ENCODE peak calls at places on chromosomes 13 and 19, in four cellular contexts. B is HCT116, Z is DND-41, P is thoracic aorta. V is an unnamed sample.

GRCh38 chr13:83752141-83752540 is 130.1 kb downstream of the SLITRK1 start:
- DNase-seq in B (no peak), P (no peak), Z (no peak), V (no peak)

GRCh38 chr19:35408284-35409171 is 37.7 kb downstream of the GPR42 start:
- DNase-seq in Z (no peak), P (no peak), B (no peak), V (no peak)

GRCh38 chr13:21987793-21988192 is 316.9 kb downstream of the FGF9 start:
- DNase-seq in P (no peak), B (no peak), Z (no peak), V (no peak)

GRCh38 chr19:53696951-53697350 is 65.2 kb downstream of the DPRX start:
- DNase-seq in P (no peak), B (no peak), Z (no peak), V (no peak)

GRCh38 chr13:97004096-97004876 is 10.0 kb upstream of the OXGR1 start:
- DNase-seq in Z (no peak), P (no peak), B (no peak), V (no peak)

GRCh38 chr13:114096811-114097503 is 35.5 kb downstream of the RASA3 start:
- DNase-seq in P (no peak), B (no peak), Z (no peak), V (no peak)

GRCh38 chr19:42111384-42111783 is 20.9 kb downstream of the POU2F2 start:
- DNase-seq in P (no peak), B (no peak), Z (no peak), V (no peak)

GRCh38 chr13:85031771-85032170 is 767.4 kb downstream of the SLITRK6 start:
- DNase-seq in B (no peak), P (no peak), Z (no peak), V (no peak)

GRCh38 chr19:49114630-49115363 is 627 bp downstream of the LIN7B start:
- DNase-seq in Z (peak; percentile 71), P (no peak), B (no peak), V (peak; percentile 50)

GRCh38 chr13:85368686-85369085 is 430.5 kb downstream of the SLITRK6 start:
- DNase-seq in Z (no peak), P (no peak), B (no peak), V (no peak)

GRCh38 chr13:24135674-24136300 is 24.7 kb upstream of the SPATA13 start:
- DNase-seq in Z (no peak), B (no peak), P (no peak), V (no peak)

GRCh38 chr19:1295169-1296012 is 9.7 kb downstream of the EFNA2 start:
- DNase-seq in P (no peak), Z (peak; percentile 44), B (no peak), V (peak; percentile 51)

GRCh38 chr19:36051637-36052036 is 2.4 kb downstream of the THAP8 start:
- DNase-seq in Z (no peak), B (no peak), P (no peak), V (no peak)

GRCh38 chr13:114054269-114054668 is 78.2 kb downstream of the RASA3 start:
- DNase-seq in Z (no peak), P (no peak), B (no peak), V (peak; percentile 22)

GRCh38 chr19:17338440-17339078 is 1.2 kb downstream of the GTPBP3 start:
- DNase-seq in Z (no peak), P (no peak), B (no peak), V (no peak)

GRCh38 chr13:63184693-63185092 is 1769.0 kb upstream of the PCDH20 start:
- DNase-seq in B (peak; percentile 24), Z (no peak), P (no peak), V (no peak)

GRCh38 chr13:18978447-18978846 is 203.2 kb downstream of the TUBA3C start:
- DNase-seq in Z (no peak), P (no peak), B (no peak), V (no peak)

GRCh38 chr13:71169125-71169524 is 697.9 kb downstream of the DACH1 start:
- DNase-seq in P (no peak), B (no peak), Z (no peak), V (no peak)

GRCh38 chr19:51361228-51361627 is 5.0 kb downstream of the ETFB start:
- DNase-seq in P (no peak), Z (no peak), B (no peak), V (no peak)

GRCh38 chr13:21730186-21730880 is 59.5 kb downstream of the FGF9 start:
- DNase-seq in Z (no peak), P (no peak), B (no peak), V (no peak)

GRCh38 chr19:44850641-44851109 is 4.6 kb downstream of the NECTIN2 start:
- DNase-seq in P (no peak), Z (no peak), B (no peak), V (no peak)

GRCh38 chr19:10699650-10700335 is 1.4 kb upstream of the QTRT1 start:
- DNase-seq in Z (peak; percentile 73), B (peak; percentile 48), P (no peak), V (peak; percentile 56)

GRCh38 chr19:41156207-41156606 is 36.8 kb upstream of the CYP2S1 start:
- DNase-seq in P (no peak), Z (no peak), B (no peak), V (no peak)

GRCh38 chr13:28474491-28475134 is 20.3 kb downstream of the FLT1 start:
- DNase-seq in P (no peak), B (no peak), Z (no peak), V (no peak)

GRCh38 chr13:41652735-41653361 is 195.5 kb downstream of the RGCC start:
- DNase-seq in Z (peak; percentile 42), P (no peak), B (peak; percentile 23), V (no peak)

GRCh38 chr19:42613666-42614065 is 18.9 kb upstream of the CEACAM8 start:
- DNase-seq in B (no peak), P (no peak), Z (no peak), V (no peak)

GRCh38 chr13:66803013-66803739 is 427.0 kb downstream of the PCDH9 start:
- DNase-seq in P (no peak), Z (no peak), B (no peak), V (no peak)

DNA sequence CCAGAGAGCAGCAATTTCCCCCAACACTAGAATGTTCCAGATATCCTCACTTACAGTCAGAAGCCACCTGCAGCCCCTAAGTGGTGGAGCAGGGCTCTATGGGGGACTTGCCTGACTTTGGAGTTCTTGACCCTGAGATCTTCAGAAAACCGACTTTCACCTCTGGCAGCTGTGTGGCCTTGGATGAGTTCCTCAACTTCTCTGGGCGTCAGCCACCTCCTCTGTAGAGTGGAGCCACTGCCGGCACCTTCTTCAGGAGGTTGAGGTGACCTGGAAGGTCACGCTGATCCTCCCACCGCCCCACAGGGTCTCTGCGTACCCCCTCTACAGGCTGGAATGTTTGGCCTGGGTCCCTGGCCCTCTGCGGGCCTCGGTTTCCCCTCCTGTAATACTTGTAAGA is 7.1 kb upstream of the FUT5 start:
- DNase-seq in Z (no peak), P (no peak), B (no peak), V (no peak)
- H3K4me1 ChIP-seq in Z (no peaks in the 10 kb centered on the region), P (peaks cover 14% of the 10 kb centered on the region), B (peaks cover 17% of the 10 kb centered on the region), V (no peaks in the 10 kb centered on the region)

DNA sequence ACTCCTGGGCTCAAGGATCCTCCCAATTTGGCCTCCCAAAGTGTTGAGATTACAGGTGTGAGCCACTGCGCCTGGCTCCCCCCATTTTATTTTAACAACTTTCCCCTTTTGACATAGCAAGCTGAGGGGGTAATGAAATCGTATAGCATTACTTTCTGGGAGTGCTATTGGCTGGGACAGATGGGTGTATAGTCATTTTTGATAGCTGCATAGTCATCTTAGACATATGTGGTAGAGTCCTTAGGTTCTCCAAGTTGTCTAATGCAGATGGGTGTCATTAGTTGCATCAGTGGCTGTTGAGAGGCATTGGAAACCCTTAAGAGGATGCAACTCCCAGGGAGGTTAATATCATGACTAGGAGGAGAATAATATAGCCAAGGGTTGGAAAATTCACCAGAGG is 28.6 kb upstream of the PNMA8B start:
- DNase-seq in B (no peak), P (no peak), Z (no peak), V (no peak)
- H3K4me1 ChIP-seq in B (no peaks in the 10 kb centered on the region), P (no peaks in the 10 kb centered on the region), Z (no peaks in the 10 kb centered on the region), V (peaks cover 48% of the 10 kb centered on the region)

GRCh38 chr19:3186891-3187661 is 1.3 kb downstream of the NCLN start:
- DNase-seq in P (no peak), Z (no peak), B (no peak), V (no peak)
- H3K4me1 ChIP-seq in P (peaks cover 23% of the 10 kb centered on the region), Z (peaks cover 65% of the 10 kb centered on the region), B (peaks cover 12% of the 10 kb centered on the region), V (peaks cover 63% of the 10 kb centered on the region)

GRCh38 chr13:99272481-99272880 is 14.3 kb upstream of the GPR18 start:
- DNase-seq in P (no peak), B (no peak), Z (no peak), V (no peak)
- H3K4me1 ChIP-seq in P (no peaks in the 10 kb centered on the region), B (no peaks in the 10 kb centered on the region), Z (peaks cover 23% of the 10 kb centered on the region), V (peaks cover 66% of the 10 kb centered on the region)

GRCh38 chr19:15330801-15331418 is 1.4 kb downstream of the BRD4 start:
- DNase-seq in Z (no peak), P (no peak), B (no peak), V (no peak)

GRCh38 chr19:15337202-15337601 is 4.9 kb upstream of the BRD4 start:
- DNase-seq in B (no peak), Z (no peak), P (no peak), V (no peak)

GRCh38 chr19:15328312-15328711 is 4.0 kb downstream of the BRD4 start:
- DNase-seq in B (no peak), P (no peak), Z (no peak), V (no peak)

GRCh38 chr19:15332311-15332996 is at the start of gene BRD4:
- DNase-seq in P (no peak), Z (peak; percentile 81), B (no peak), V (peak; percentile 79)

GRCh38 chr19:15331419-15332310 is 674 bp downstream of the BRD4 start:
- DNase-seq in P (no peak), Z (peak; percentile 69), B (no peak), V (peak; percentile 35)
- H3K4me1 ChIP-seq in P (peaks cover 72% of the 10 kb centered on the region), Z (peaks cover 52% of the 10 kb centered on the region), B (peaks cover 3% of the 10 kb centered on the region), V (peaks cover 50% of the 10 kb centered on the region)

GRCh38 chr13:98565726-98566577 is 11.0 kb downstream of the STK24 start:
- DNase-seq in B (no peak), Z (no peak), P (no peak), V (no peak)

GRCh38 chr13:98563071-98563470 is 13.8 kb downstream of the STK24 start:
- DNase-seq in P (no peak), Z (peak; percentile 46), B (no peak), V (no peak)

GRCh38 chr13:98567140-98567539 is 9.8 kb downstream of the STK24 start:
- DNase-seq in P (no peak), B (no peak), Z (no peak), V (no peak)

DNA sequence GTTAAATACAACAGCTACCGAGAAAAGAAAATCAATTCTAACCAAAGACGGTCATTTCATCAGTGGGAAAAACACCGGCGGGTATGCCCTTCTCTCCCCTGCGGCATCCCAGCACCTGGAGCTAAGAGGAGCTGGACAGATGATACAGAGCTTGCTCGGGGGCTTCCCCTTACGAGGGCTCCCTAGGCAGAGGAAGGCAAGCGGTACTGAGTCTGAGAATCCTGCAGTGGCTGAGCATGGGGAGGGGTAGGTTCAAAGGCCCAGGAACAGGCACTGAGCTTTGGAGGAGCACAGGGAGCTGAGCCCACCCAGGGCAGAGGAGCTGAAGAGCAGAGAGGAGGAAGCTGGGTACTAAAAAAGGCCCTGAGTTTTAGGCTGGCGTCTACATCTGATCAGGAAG is 12.7 kb downstream of the STK24 start:
- DNase-seq in Z (peak; percentile 28), B (no peak), P (no peak), V (no peak)
- H3K4me1 ChIP-seq in Z (peaks cover 19% of the 10 kb centered on the region), B (peaks cover 14% of the 10 kb centered on the region), P (peaks cover 25% of the 10 kb centered on the region), V (peaks cover 63% of the 10 kb centered on the region)